ENCODE peak calls at places on chromosomes 12 and 14, in five cellular contexts. U is A549, O is Peyer's patch, A is heart left ventricle, W is ovary. B is an unnamed sample.

GRCh38 chr12:76520348-76520747 is 39.2 kb downstream of the OSBPL8 start:
- DNase-seq in O (no peak), A (no peak), W (no peak), U (no peak), B (no peak)

GRCh38 chr12:71250186-71250585 is 92.4 kb upstream of the TSPAN8 start:
- DNase-seq in U (no peak), W (no peak), A (no peak), O (no peak), B (no peak)

GRCh38 chr12:103944964-103945363 is 14.8 kb downstream of the HSP90B1 start:
- DNase-seq in O (no peak), U (no peak), A (no peak), W (no peak), B (no peak)

GRCh38 chr12:113005759-113006158 is 27.4 kb downstream of the OAS2 start:
- DNase-seq in U (peak), W (no peak), O (no peak), A (no peak), B (no peak)

GRCh38 chr12:16155938-16156337 is 121.5 kb downstream of the SLC15A5 start:
- DNase-seq in W (no peak), A (no peak), O (no peak), U (no peak), B (no peak)

GRCh38 chr12:70543444-70543843 is 93.8 kb downstream of the PTPRB start:
- DNase-seq in A (peak), W (no peak), U (peak), O (no peak), B (no peak)

GRCh38 chr12:23628836-23629235 is 320.6 kb downstream of the SOX5 start:
- DNase-seq in A (no peak), W (no peak), O (no peak), U (no peak), B (no peak)

GRCh38 chr12:11794751-11795150 is 145.3 kb downstream of the ETV6 start:
- DNase-seq in A (no peak), O (no peak), W (no peak), U (no peak), B (no peak)

GRCh38 chr14:30291216-30291615 is 267.7 kb upstream of the G2E3 start:
- DNase-seq in W (no peak), O (no peak), U (no peak), A (no peak), B (no peak)

GRCh38 chr14:29558516-29558915 is 369.1 kb downstream of the PRKD1 start:
- DNase-seq in U (no peak), A (no peak), O (no peak), W (no peak), B (no peak)

GRCh38 chr14:104390221-104390931 is 189.2 kb upstream of the C14orf180 start:
- DNase-seq in U (no peak), A (peak), O (peak), W (peak), B (no peak)

GRCh38 chr12:95629392-95629791 is 78.1 kb upstream of the USP44 start:
- DNase-seq in W (no peak), O (no peak), U (no peak), A (no peak), B (no peak)

GRCh38 chr12:124348659-124349380 is 53.9 kb downstream of the RFLNA start:
- DNase-seq in O (no peak), A (no peak), W (no peak), U (no peak), B (no peak)

GRCh38 chr14:64632056-64632455 is 72.2 kb upstream of the PLEKHG3 start:
- DNase-seq in U (no peak), A (no peak), O (no peak), W (no peak), B (no peak)

GRCh38 chr14:70842851-70843462 is 33.6 kb upstream of the MAP3K9 start:
- DNase-seq in W (no peak), A (peak), U (no peak), O (no peak), B (no peak)

GRCh38 chr14:61927521-61927920 is 165.3 kb downstream of the SNAPC1 start:
- DNase-seq in W (no peak), O (no peak), A (no peak), U (peak), B (no peak)

GRCh38 chr12:95836185-95836609 is 22.6 kb upstream of the SNRPF start:
- DNase-seq in O (no peak), W (no peak), U (peak), A (no peak), B (no peak)

GRCh38 chr12:52027085-52027843 is 20.5 kb downstream of the TAMALIN start:
- DNase-seq in U (no peak), O (no peak), A (peak), W (no peak), B (no peak)

GRCh38 chr12:50221228-50222008 is 54.2 kb upstream of the CERS5 start:
- DNase-seq in A (peak), U (peak), W (no peak), O (no peak), B (no peak)

GRCh38 chr12:19992311-19992710 is 376.0 kb upstream of the PDE3A start:
- DNase-seq in U (peak), W (no peak), O (peak), A (no peak), B (no peak)

GRCh38 chr12:127192391-127192790 is 1074.6 kb upstream of the TMEM132C start:
- DNase-seq in A (no peak), O (no peak), U (no peak), W (no peak), B (no peak)

GRCh38 chr12:80293759-80294158 is 150.3 kb upstream of the PTPRQ start:
- DNase-seq in W (no peak), O (no peak), A (no peak), U (no peak), B (no peak)

GRCh38 chr12:107318804-107319535 is 225.6 kb upstream of the CRY1 start:
- DNase-seq in W (no peak), A (no peak), U (peak), O (peak), B (peak)

GRCh38 chr12:105574056-105574715 is 243.7 kb downstream of the C12orf75 start:
- DNase-seq in A (no peak), O (no peak), W (no peak), U (no peak), B (no peak)

GRCh38 chr12:117452071-117452470 is 90.6 kb upstream of the NOS1 start:
- DNase-seq in A (no peak), O (no peak), U (no peak), W (no peak), B (no peak)

GRCh38 chr12:58888131-58888783 is 32.0 kb downstream of the LRIG3 start:
- DNase-seq in A (peak), U (peak), O (no peak), W (peak), B (peak)

GRCh38 chr12:107951024-107951423 is 176.5 kb downstream of the ASCL4 start:
- DNase-seq in W (no peak), U (no peak), O (no peak), A (no peak), B (no peak)

GRCh38 chr12:13099066-13099909 is 4.2 kb downstream of the GSG1 start:
- DNase-seq in U (no peak), W (no peak), O (no peak), A (peak), B (peak)

GRCh38 chr14:24369463-24369862 is 1.5 kb downstream of the NFATC4 start:
- DNase-seq in O (no peak), U (no peak), A (no peak), W (peak), B (no peak)

GRCh38 chr12:48446372-48446771 is 26.0 kb upstream of the ANP32D start:
- DNase-seq in O (no peak), U (no peak), W (no peak), A (peak), B (no peak)

GRCh38 chr14:72560331-72560730 is 333.6 kb downstream of the DPF3 start:
- DNase-seq in A (peak), U (no peak), W (no peak), O (no peak), B (no peak)

GRCh38 chr12:6091786-6092566 is 32.5 kb downstream of the VWF start:
- DNase-seq in A (no peak), W (no peak), O (no peak), U (no peak), B (no peak)

GRCh38 chr14:35205737-35206136 is 83.4 kb downstream of the PRORP start:
- DNase-seq in A (no peak), W (no peak), U (no peak), O (no peak), B (no peak)

GRCh38 chr14:23285530-23286019 is 357 bp downstream of the HOMEZ start:
- DNase-seq in W (no peak), U (no peak), O (no peak), A (no peak), B (no peak)

GRCh38 chr12:49941556-49942511 is 8.7 kb upstream of the AQP2 start:
- DNase-seq in W (no peak), O (no peak), U (no peak), A (no peak), B (no peak)

GRCh38 chr14:105943973-105944602 is 417.7 kb downstream of the TMEM121 start:
- DNase-seq in U (no peak), O (no peak), W (no peak), A (no peak), B (no peak)
- H3K27ac ChIP-seq in U (no peak), O (no peak), W (no peak), A (no peak), B (no peak)

DNA sequence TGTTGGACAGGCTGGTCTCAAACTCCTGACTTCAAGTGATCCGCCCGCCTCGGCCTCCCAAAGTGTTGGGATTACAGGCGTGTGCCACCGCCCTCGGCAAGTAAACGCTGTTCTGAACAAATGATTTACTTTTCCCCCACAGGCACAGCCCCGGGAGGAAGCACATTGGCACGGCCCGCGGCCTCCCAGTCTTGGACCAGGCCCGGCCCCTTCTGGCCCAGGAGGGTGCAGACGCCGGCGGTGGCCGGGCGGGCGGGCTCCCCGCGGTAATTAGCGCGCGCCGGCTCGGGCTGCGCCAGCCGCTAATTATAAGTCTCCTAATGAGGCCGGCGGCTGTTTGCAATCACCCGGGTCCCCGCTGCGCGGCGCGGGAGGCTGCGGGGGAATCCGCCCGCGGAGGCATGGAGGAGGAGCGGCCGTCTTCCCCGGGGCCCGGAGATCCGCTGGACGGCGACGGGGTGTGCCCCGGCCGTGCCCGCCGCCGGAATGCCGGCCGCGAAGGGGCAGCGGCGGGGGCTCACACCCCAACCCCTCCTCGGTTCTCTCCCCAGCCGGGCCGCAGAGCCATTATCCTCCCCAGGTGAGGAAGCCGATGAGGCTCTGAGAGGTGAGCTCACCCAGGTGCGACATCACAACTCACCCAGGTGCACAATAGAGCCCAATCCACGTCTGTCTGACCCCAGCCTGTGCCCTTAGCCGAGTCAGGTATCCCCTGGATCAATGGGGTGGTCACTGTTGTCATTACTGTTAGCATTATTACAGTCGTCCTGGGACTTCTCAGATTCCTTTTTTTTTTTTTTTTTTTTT is 3.3 kb upstream of the POP5 start:
- DNase-seq in O (peak), U (peak), W (peak), A (peak), B (no peak)
- TF ChIP-seq CTCF in O (no peak), U (peak), W (peak), A (peak), B (peak)

GRCh38 chr14:21510735-21511657 is at the start of gene METTL3:
- DNase-seq in A (peak), U (peak), O (peak), W (peak), B (peak)
- TF ChIP-seq POLR2A in A (no peak), U (peak), O (peak), W (peak), B (peak)

GRCh38 chr14:33714527-33715222 is 236.2 kb downstream of the EGLN3 start:
- DNase-seq in W (no peak), O (no peak), U (no peak), A (no peak), B (no peak)
- H3K27ac ChIP-seq in W (no peak), O (no peak), U (no peak), A (no peak), B (no peak)

GRCh38 chr14:75144944-75145343 is 18.1 kb upstream of the NEK9 start:
- DNase-seq in A (peak), O (no peak), W (no peak), U (no peak), B (no peak)

GRCh38 chr14:75143761-75144527 is 17.1 kb upstream of the NEK9 start:
- DNase-seq in W (no peak), U (no peak), O (no peak), A (no peak), B (no peak)

GRCh38 chr14:75142494-75142893 is 15.6 kb upstream of the NEK9 start:
- DNase-seq in O (no peak), U (no peak), A (no peak), W (no peak), B (no peak)

GRCh38 chr14:75150150-75150549 is 23.3 kb upstream of the NEK9 start:
- DNase-seq in W (no peak), U (peak), A (no peak), O (no peak), B (no peak)

GRCh38 chr14:75147423-75148071 is 20.7 kb upstream of the NEK9 start:
- DNase-seq in O (no peak), U (peak), A (peak), W (peak), B (peak)
- TF ChIP-seq CTCF in O (no peak), U (no peak), A (peak), W (peak), B (peak)